ENCODE peak calls at places on chromosome 22, in ten cellular contexts. Q is iPS DF 6.9; M is bronchial epithelial cell; H is mucosa of descending colon; W is AG09309; K is fibroblast of the aortic adventitia; A is CD8-positive, alpha-beta T cell; U is RWPE2; Z is HAP-1; N is left lung. P is an unnamed sample.

GRCh38 chr22:32309585-32310251 is 47.9 kb upstream of the RFPL3 start:
- DNase-seq in Q (no peak), M (no peak), H (no peak), W (no peak), K (no peak), A (no peak), U (no peak), Z (no peak), N (no peak), P (no peak)

GRCh38 chr22:17898375-17898774 is 124.1 kb upstream of the BID start:
- DNase-seq in Q (no peak), M (no peak), H (no peak), W (no peak), K (no peak), A (no peak), U (no peak), Z (no peak), N (no peak), P (no peak)

GRCh38 chr22:23144926-23145906 is at the start of gene RAB36:
- DNase-seq in Q (peak; percentile 100), M (peak; percentile 96), H (peak; percentile 99), W (peak; percentile 93), K (peak; percentile 98), A (peak; percentile 89), U (peak; percentile 100), Z (peak; percentile 99), N (peak; percentile 99), P (peak; percentile 93)

GRCh38 chr22:39221999-39222686 is 22.6 kb downstream of the PDGFB start:
- DNase-seq in Q (no peak), M (no peak), H (peak; percentile 14), W (no peak), K (no peak), A (no peak), U (peak; percentile 19), Z (no peak), N (peak; percentile 57), P (no peak)

GRCh38 chr22:19875531-19876313 is 21.0 kb upstream of the GNB1L start:
- DNase-seq in Q (no peak), M (no peak), H (peak; percentile 52), W (no peak), K (peak; percentile 65), A (no peak), U (peak; percentile 51), Z (no peak), N (peak; percentile 63), P (no peak)

GRCh38 chr22:40193429-40194421 is 16.0 kb downstream of the TNRC6B start:
- DNase-seq in Q (no peak), M (peak; percentile 36), H (no peak), W (no peak), K (peak; percentile 57), A (no peak), U (no peak), Z (peak; percentile 48), N (no peak), P (no peak)

GRCh38 chr22:29733362-29734322 is 13.8 kb downstream of the CABP7 start:
- DNase-seq in Q (no peak), M (no peak), H (no peak), W (no peak), K (no peak), A (no peak), U (no peak), Z (no peak), N (no peak), P (no peak)

GRCh38 chr22:48175721-48176120 is 1413.3 kb downstream of the TBC1D22A start:
- DNase-seq in Q (no peak), M (no peak), H (no peak), W (no peak), K (no peak), A (no peak), U (no peak), Z (no peak), N (no peak), P (no peak)

GRCh38 chr22:29661355-29661754 is 57.9 kb downstream of the NF2 start:
- DNase-seq in Q (no peak), M (peak; percentile 68), H (no peak), W (no peak), K (peak; percentile 75), A (no peak), U (no peak), Z (no peak), N (no peak), P (peak; percentile 12)

GRCh38 chr22:23243006-23243573 is 62.8 kb downstream of the BCR start:
- DNase-seq in Q (peak; percentile 87), M (no peak), H (peak; percentile 34), W (no peak), K (no peak), A (peak; percentile 69), U (no peak), Z (peak; percentile 74), N (peak; percentile 5), P (no peak)

GRCh38 chr22:30884211-30885000 is 84.2 kb downstream of the MORC2 start:
- DNase-seq in Q (no peak), M (no peak), H (peak; percentile 29), W (no peak), K (no peak), A (no peak), U (peak; percentile 45), Z (no peak), N (peak; percentile 47), P (no peak)

GRCh38 chr22:25054943-25055511 is 102.5 kb downstream of the KIAA1671 start:
- DNase-seq in Q (no peak), M (peak; percentile 25), H (no peak), W (no peak), K (peak; percentile 21), A (peak; percentile 23), U (no peak), Z (no peak), N (no peak), P (no peak)

DNA sequence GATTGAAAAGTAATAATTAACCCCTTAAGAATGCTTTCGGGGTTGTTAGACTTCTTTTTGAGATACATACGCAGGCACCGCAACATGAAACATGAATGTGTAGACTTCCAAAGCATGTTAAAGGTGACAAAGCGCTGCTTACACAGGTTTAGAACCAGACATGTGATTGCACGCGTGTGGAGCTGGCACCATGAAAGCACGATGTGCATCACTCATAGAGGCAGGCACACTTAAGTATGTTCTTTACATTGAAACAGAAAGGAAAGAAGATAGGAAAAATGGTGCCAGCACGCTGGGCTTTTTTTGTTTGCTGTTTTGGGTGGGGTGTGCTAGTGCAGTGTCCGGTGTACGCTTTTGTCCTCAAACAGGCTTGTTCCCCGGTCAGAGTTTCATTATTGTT is 83.6 kb upstream of the PPARA start:
- DNase-seq in Q (no peak), M (peak; percentile 58), H (peak; percentile 40), W (no peak), K (peak; percentile 70), A (no peak), U (no peak), Z (no peak), N (peak; percentile 25), P (no peak)
- H3K4me3 ChIP-seq in Q (no peak overlapping the region), M (no peak overlapping the region), H (no peak overlapping the region), W (peak overlapping the region; percentile 35), K (peak overlapping the region; percentile 49), A (no peak overlapping the region), U (peak overlapping the region; percentile 64), Z (peak overlapping the region; percentile 67), N (no peak overlapping the region), P (peak overlapping the region; percentile 19)

GRCh38 chr22:42932197-42932519 is 75.1 kb upstream of the ARFGAP3 start:
- DNase-seq in Q (no peak), M (no peak), H (no peak), W (no peak), K (no peak), A (no peak), U (no peak), Z (no peak), N (no peak), P (no peak)
- H3K4me3 ChIP-seq in Q (no peak overlapping the region), M (no peak overlapping the region), H (no peak overlapping the region), W (no peak overlapping the region), K (no peak overlapping the region), A (no peak overlapping the region), U (no peak overlapping the region), Z (no peak overlapping the region), N (no peak overlapping the region), P (no peak overlapping the region)

GRCh38 chr22:37660709-37661045 is 2.2 kb downstream of the PDXP start:
- DNase-seq in Q (no peak), M (no peak), H (peak; percentile 40), W (no peak), K (no peak), A (no peak), U (no peak), Z (no peak), N (no peak), P (no peak)
- H3K4me3 ChIP-seq in Q (no peak overlapping the region), M (no peak overlapping the region), H (no peak overlapping the region), W (no peak overlapping the region), K (peak overlapping the region; percentile 25), A (no peak overlapping the region), U (no peak overlapping the region), Z (peak overlapping the region; percentile 65), N (no peak overlapping the region), P (no peak overlapping the region)

DNA sequence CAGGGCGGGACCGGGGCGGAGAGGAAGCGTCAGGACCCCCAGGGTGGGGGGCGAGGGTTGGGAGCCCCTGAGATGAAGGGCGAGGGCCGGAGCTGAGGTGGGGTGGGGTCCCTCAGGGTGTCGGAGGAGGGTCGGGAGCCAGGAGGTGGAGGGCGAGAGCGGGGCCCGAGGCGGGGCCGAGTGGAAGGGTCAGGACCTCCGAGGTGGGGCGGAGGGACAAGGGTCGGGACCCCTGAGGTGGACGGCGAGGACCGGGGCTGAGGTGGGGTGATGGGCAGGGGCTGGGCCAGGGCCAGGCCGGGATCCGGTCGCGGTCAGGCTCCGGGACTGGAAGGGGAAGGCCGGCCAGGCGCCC is 409 bp downstream of the SMC1B start:
- DNase-seq in Q (no peak), M (no peak), H (no peak), W (no peak), K (no peak), A (no peak), U (no peak), Z (no peak), N (peak; percentile 83), P (no peak)
- H3K4me3 ChIP-seq in Q (no peak overlapping the region), M (peak overlapping the region; percentile 47), H (no peak overlapping the region), W (no peak overlapping the region), K (no peak overlapping the region), A (peak overlapping the region; percentile 57), U (peak overlapping the region; percentile 32), Z (no peak overlapping the region), N (peak overlapping the region; percentile 49), P (peak overlapping the region; percentile 65)

P was measured in BJ.